ENCODE peak calls at places on chromosomes 3 and 15, in eight cellular contexts. J is endothelial cell; H is globus pallidus; F is H4; L is stimulated activated CD4-positive, alpha-beta T cell treated with anti-CD3 and anti-CD28 coated beads, Interleukin-15, amount 100 ng/mL, for 48 hours; Q is fibroblast of the aortic adventitia; B is EL; S is head of caudate nucleus. N is an unnamed sample.
A peak's percentile ranks its signal among the peaks of the same experiment; 100 is the strongest.

GRCh38 chr3:59451041-59451763 is 401.4 kb upstream of the CFAP20DC start:
- DNase-seq in H (no peak), Q (peak; percentile 2), B (no peak), S (no peak), F (peak; percentile 50), L (peak; percentile 59), J (no peak), N (no peak)

GRCh38 chr3:11535207-11535960 is 108.3 kb downstream of the VGLL4 start:
- DNase-seq in B (no peak), S (no peak), H (no peak), J (no peak), F (no peak), L (no peak), Q (no peak), N (no peak)

GRCh38 chr3:117278424-117279190 is 569.0 kb downstream of the TUSC7 start:
- DNase-seq in B (peak; percentile 18), H (no peak), S (no peak), F (peak; percentile 22), L (no peak), J (no peak), Q (peak; percentile 1), N (no peak)

GRCh38 chr3:128906804-128907525 is 27.5 kb downstream of the ACAD9 start:
- DNase-seq in B (no peak), L (no peak), S (no peak), H (no peak), F (no peak), J (no peak), Q (no peak), N (no peak)

GRCh38 chr3:134056464-134056891 is 26.8 kb upstream of the SLCO2A1 start:
- DNase-seq in F (no peak), S (no peak), L (no peak), H (no peak), B (no peak), J (no peak), Q (no peak), N (no peak)

GRCh38 chr15:73570355-73571032 is 62.7 kb downstream of the NPTN start:
- DNase-seq in H (no peak), B (no peak), S (no peak), F (no peak), J (no peak), Q (no peak), L (no peak), N (no peak)

GRCh38 chr15:101240364-101240763 is 11.5 kb downstream of the CHSY1 start:
- DNase-seq in S (no peak), F (no peak), J (no peak), Q (peak; percentile 74), B (no peak), H (no peak), L (no peak), N (no peak)

GRCh38 chr3:119211193-119211592 is 29.5 kb downstream of the B4GALT4 start:
- DNase-seq in Q (no peak), H (no peak), B (no peak), F (no peak), S (no peak), J (no peak), L (no peak), N (no peak)

GRCh38 chr3:34285465-34286188 is 487.2 kb downstream of the PDCD6IP start:
- DNase-seq in L (no peak), S (no peak), J (no peak), B (no peak), Q (no peak), H (no peak), F (no peak), N (no peak)

GRCh38 chr3:183331518-183331917 is 78.5 kb downstream of the B3GNT5 start:
- DNase-seq in F (no peak), Q (no peak), L (no peak), H (no peak), J (no peak), S (no peak), B (no peak), N (no peak)

GRCh38 chr15:56719774-56720555 is 13.3 kb downstream of the ZNF280D start:
- DNase-seq in F (peak; percentile 11), H (no peak), J (no peak), B (peak; percentile 33), Q (peak; percentile 73), L (no peak), S (no peak), N (no peak)

GRCh38 chr3:150073031-150073430 is 102.3 kb upstream of the PFN2 start:
- DNase-seq in B (peak; percentile 78), Q (no peak), J (no peak), S (no peak), H (no peak), F (no peak), L (no peak), N (no peak)

GRCh38 chr3:11377726-11378125 is 105.5 kb downstream of the ATG7 start:
- DNase-seq in S (no peak), F (no peak), L (no peak), Q (no peak), J (no peak), B (peak; percentile 55), H (no peak), N (no peak)

GRCh38 chr3:169429328-169429727 is 234.2 kb downstream of the MECOM start:
- DNase-seq in Q (no peak), J (no peak), S (no peak), H (no peak), B (no peak), L (no peak), F (no peak), N (no peak)

GRCh38 chr3:120678984-120679383 is 3.1 kb downstream of the HGD start:
- DNase-seq in S (no peak), H (no peak), B (no peak), Q (no peak), L (no peak), F (no peak), J (no peak), N (no peak)

GRCh38 chr3:194671511-194671899 is 486 bp downstream of the LSG1 start:
- DNase-seq in Q (peak; percentile 59), F (peak; percentile 37), S (no peak), L (peak; percentile 12), B (peak; percentile 45), J (no peak), H (peak; percentile 29), N (peak; percentile 36)

GRCh38 chr15:62241135-62241770 is 76.2 kb upstream of the C2CD4B start:
- DNase-seq in F (no peak), H (no peak), Q (no peak), S (no peak), B (peak; percentile 18), L (no peak), J (peak; percentile 55), N (peak; percentile 72)

GRCh38 chr15:68653031-68653635 is 74.3 kb downstream of the CORO2B start:
- DNase-seq in S (no peak), H (no peak), F (no peak), J (no peak), L (no peak), B (no peak), Q (no peak), N (no peak)

GRCh38 chr3:72137865-72138861 is 353.2 kb upstream of the PROK2 start:
- DNase-seq in L (peak; percentile 34), Q (no peak), B (no peak), F (no peak), J (no peak), S (no peak), H (no peak), N (no peak)

GRCh38 chr15:29571728-29572454 is 250.4 kb downstream of the TJP1 start:
- DNase-seq in H (no peak), J (peak; percentile 42), F (no peak), B (no peak), Q (peak; percentile 22), S (no peak), L (no peak), N (no peak)

GRCh38 chr3:184874709-184875644 is 63.0 kb downstream of the VPS8 start:
- DNase-seq in H (peak; percentile 11), J (peak; percentile 28), B (peak; percentile 32), F (peak; percentile 28), S (peak; percentile 31), Q (peak; percentile 41), L (no peak), N (peak; percentile 53)

GRCh38 chr3:61985020-61985419 is 388.3 kb downstream of the FEZF2 start:
- DNase-seq in S (no peak), F (peak; percentile 81), J (no peak), H (no peak), Q (peak; percentile 57), B (peak; percentile 90), L (no peak), N (no peak)

GRCh38 chr3:58642846-58643245 is 23.7 kb downstream of the FAM3D start:
- DNase-seq in S (no peak), J (no peak), F (no peak), Q (no peak), L (no peak), B (no peak), H (no peak), N (no peak)

GRCh38 chr3:155112661-155113389 is 32.7 kb downstream of the MME start:
- DNase-seq in F (no peak), B (no peak), L (no peak), H (no peak), S (no peak), J (no peak), Q (no peak), N (no peak)

GRCh38 chr3:102936511-102936910 is 501.7 kb downstream of the ZPLD1 start:
- DNase-seq in S (no peak), H (no peak), F (no peak), Q (no peak), B (no peak), J (no peak), L (no peak), N (no peak)

GRCh38 chr3:12911881-12912415 is 70.6 kb upstream of the RPL32 start:
- DNase-seq in B (no peak), L (no peak), H (no peak), Q (no peak), J (no peak), S (no peak), F (no peak), N (no peak)

GRCh38 chr3:153289334-153289808 is 127.3 kb downstream of the RAP2B start:
- DNase-seq in H (no peak), L (no peak), Q (peak; percentile 38), S (no peak), J (no peak), B (peak; percentile 31), F (peak; percentile 72), N (no peak)

GRCh38 chr3:13703071-13703470 is 154.1 kb downstream of the FBLN2 start:
- DNase-seq in Q (no peak), S (no peak), J (no peak), B (no peak), L (no peak), H (no peak), F (no peak), N (no peak)

GRCh38 chr3:190811775-190812480 is 50.6 kb downstream of the GMNC start:
- DNase-seq in S (peak; percentile 66), F (peak; percentile 83), J (peak; percentile 57), L (no peak), Q (peak; percentile 76), H (peak; percentile 66), B (peak; percentile 74), N (peak; percentile 56)

GRCh38 chr15:31280831-31281216 is 45.8 kb upstream of the KLF13 start:
- DNase-seq in L (no peak), F (no peak), B (no peak), Q (no peak), S (peak; percentile 19), H (no peak), J (no peak), N (peak; percentile 2)

N was measured in iPS-NIHi11.